ENCODE peak calls at places on chromosomes 1 and 21, in seven cellular contexts. One of them, this sample, is unnamed.

GRCh38 chr1:218686258-218686657 is 341.1 kb downstream of the TGFB2 start:
- DNase-seq in progenitor cell of endocrine pancreas: no peak
- DNase-seq in sciatic nerve: no peak
- DNase-seq in HS-5: no peak
- DNase-seq in stimulated activated CD8-positive, alpha-beta memory T cell treated with anti-CD3 and anti-CD28 coated beads, Interleukin-4, amount 100 ng/mL, for 1 hour: no peak
- DNase-seq in heart right ventricle: no peak
- DNase-seq in RPMI7951: peak
- DNase-seq in this sample: peak

GRCh38 chr1:224238756-224239155 is 55.7 kb downstream of the DEGS1 start:
- DNase-seq in sciatic nerve: no peak
- DNase-seq in HS-5: no peak
- DNase-seq in heart right ventricle: no peak
- DNase-seq in RPMI7951: no peak
- DNase-seq in stimulated activated CD8-positive, alpha-beta memory T cell treated with anti-CD3 and anti-CD28 coated beads, Interleukin-4, amount 100 ng/mL, for 1 hour: no peak
- DNase-seq in progenitor cell of endocrine pancreas: no peak
- DNase-seq in this sample: no peak

GRCh38 chr21:36210779-36211659 is 54.4 kb downstream of the DOP1B start:
- DNase-seq in progenitor cell of endocrine pancreas: no peak
- DNase-seq in HS-5: no peak
- DNase-seq in RPMI7951: peak
- DNase-seq in heart right ventricle: no peak
- DNase-seq in sciatic nerve: no peak
- DNase-seq in stimulated activated CD8-positive, alpha-beta memory T cell treated with anti-CD3 and anti-CD28 coated beads, Interleukin-4, amount 100 ng/mL, for 1 hour: no peak
- DNase-seq in this sample: no peak

GRCh38 chr1:228060458-228061190 is 21.9 kb upstream of the ARF1 start:
- DNase-seq in RPMI7951: no peak
- DNase-seq in progenitor cell of endocrine pancreas: no peak
- DNase-seq in heart right ventricle: no peak
- DNase-seq in sciatic nerve: peak
- DNase-seq in stimulated activated CD8-positive, alpha-beta memory T cell treated with anti-CD3 and anti-CD28 coated beads, Interleukin-4, amount 100 ng/mL, for 1 hour: no peak
- DNase-seq in HS-5: no peak
- DNase-seq in this sample: no peak

GRCh38 chr1:236887081-236887480 is 92.0 kb downstream of the MTR start:
- DNase-seq in heart right ventricle: no peak
- DNase-seq in sciatic nerve: no peak
- DNase-seq in progenitor cell of endocrine pancreas: no peak
- DNase-seq in RPMI7951: no peak
- DNase-seq in HS-5: no peak
- DNase-seq in stimulated activated CD8-positive, alpha-beta memory T cell treated with anti-CD3 and anti-CD28 coated beads, Interleukin-4, amount 100 ng/mL, for 1 hour: no peak
- DNase-seq in this sample: no peak

GRCh38 chr21:16134134-16134533 is 404.4 kb downstream of the USP25 start:
- DNase-seq in progenitor cell of endocrine pancreas: no peak
- DNase-seq in sciatic nerve: no peak
- DNase-seq in RPMI7951: no peak
- DNase-seq in stimulated activated CD8-positive, alpha-beta memory T cell treated with anti-CD3 and anti-CD28 coated beads, Interleukin-4, amount 100 ng/mL, for 1 hour: no peak
- DNase-seq in heart right ventricle: no peak
- DNase-seq in HS-5: no peak
- DNase-seq in this sample: no peak

GRCh38 chr1:158147396-158148353 is 33.0 kb upstream of the CD1D start:
- DNase-seq in RPMI7951: peak
- DNase-seq in sciatic nerve: no peak
- DNase-seq in progenitor cell of endocrine pancreas: no peak
- DNase-seq in heart right ventricle: no peak
- DNase-seq in stimulated activated CD8-positive, alpha-beta memory T cell treated with anti-CD3 and anti-CD28 coated beads, Interleukin-4, amount 100 ng/mL, for 1 hour: no peak
- DNase-seq in HS-5: no peak
- DNase-seq in this sample: no peak

GRCh38 chr1:150022357-150022756 is 11.8 kb upstream of the OTUD7B start:
- DNase-seq in RPMI7951: no peak
- DNase-seq in sciatic nerve: no peak
- DNase-seq in stimulated activated CD8-positive, alpha-beta memory T cell treated with anti-CD3 and anti-CD28 coated beads, Interleukin-4, amount 100 ng/mL, for 1 hour: no peak
- DNase-seq in heart right ventricle: no peak
- DNase-seq in progenitor cell of endocrine pancreas: no peak
- DNase-seq in HS-5: no peak
- DNase-seq in this sample: no peak

GRCh38 chr1:37944091-37944763 is 2.6 kb downstream of the INPP5B start:
- DNase-seq in stimulated activated CD8-positive, alpha-beta memory T cell treated with anti-CD3 and anti-CD28 coated beads, Interleukin-4, amount 100 ng/mL, for 1 hour: no peak
- DNase-seq in progenitor cell of endocrine pancreas: no peak
- DNase-seq in sciatic nerve: no peak
- DNase-seq in RPMI7951: no peak
- DNase-seq in HS-5: peak
- DNase-seq in heart right ventricle: no peak
- DNase-seq in this sample: no peak

GRCh38 chr1:37763791-37764741 is 854 bp downstream of the EPHA10 start:
- DNase-seq in stimulated activated CD8-positive, alpha-beta memory T cell treated with anti-CD3 and anti-CD28 coated beads, Interleukin-4, amount 100 ng/mL, for 1 hour: no peak
- DNase-seq in sciatic nerve: no peak
- DNase-seq in RPMI7951: peak
- DNase-seq in heart right ventricle: no peak
- DNase-seq in HS-5: no peak
- DNase-seq in progenitor cell of endocrine pancreas: peak
- DNase-seq in this sample: no peak

GRCh38 chr1:229664133-229664689 is 38.2 kb downstream of the URB2 start:
- DNase-seq in HS-5: no peak
- DNase-seq in RPMI7951: peak
- DNase-seq in heart right ventricle: peak
- DNase-seq in progenitor cell of endocrine pancreas: no peak
- DNase-seq in sciatic nerve: no peak
- DNase-seq in stimulated activated CD8-positive, alpha-beta memory T cell treated with anti-CD3 and anti-CD28 coated beads, Interleukin-4, amount 100 ng/mL, for 1 hour: peak
- DNase-seq in this sample: no peak

GRCh38 chr1:154627247-154628121 is 19.5 kb upstream of the ADAR start:
- DNase-seq in sciatic nerve: peak
- DNase-seq in RPMI7951: peak
- DNase-seq in stimulated activated CD8-positive, alpha-beta memory T cell treated with anti-CD3 and anti-CD28 coated beads, Interleukin-4, amount 100 ng/mL, for 1 hour: peak
- DNase-seq in HS-5: no peak
- DNase-seq in heart right ventricle: peak
- DNase-seq in progenitor cell of endocrine pancreas: peak
- DNase-seq in this sample: peak

GRCh38 chr1:97123717-97124446 is 402.3 kb downstream of the PTBP2 start:
- DNase-seq in stimulated activated CD8-positive, alpha-beta memory T cell treated with anti-CD3 and anti-CD28 coated beads, Interleukin-4, amount 100 ng/mL, for 1 hour: no peak
- DNase-seq in progenitor cell of endocrine pancreas: no peak
- DNase-seq in heart right ventricle: no peak
- DNase-seq in HS-5: no peak
- DNase-seq in RPMI7951: no peak
- DNase-seq in sciatic nerve: no peak
- DNase-seq in this sample: no peak